ENCODE peak calls at places on chromosomes 11 and 22, in six cellular contexts. U, F, T, G, M and K are unnamed samples.

GRCh38 chr11:44949160-44950035 is 1.3 kb downstream of the TP53I11 start:
- DNase-seq in U (no peak), T (peak), G (no peak), M (peak), F (no peak), K (peak)

GRCh38 chr22:29394931-29395581 is 6.7 kb upstream of the AP1B1 start:
- DNase-seq in T (peak), U (peak), F (peak), M (peak), G (peak), K (peak)

GRCh38 chr11:18853086-18853720 is 61.6 kb upstream of the PTPN5 start:
- DNase-seq in M (no peak), G (no peak), T (peak), F (no peak), U (no peak), K (peak)

GRCh38 chr22:44670220-44670983 is 31.6 kb upstream of the PRR5 start:
- DNase-seq in G (no peak), F (no peak), T (peak), U (no peak), M (no peak), K (no peak)

GRCh38 chr11:27471067-27471587 is 1.5 kb downstream of the LGR4 start:
- DNase-seq in M (no peak), U (no peak), G (no peak), T (peak), F (no peak), K (peak)

GRCh38 chr22:20464096-20464614 is 26.5 kb upstream of the SCARF2 start:
- DNase-seq in M (no peak), U (no peak), G (no peak), T (no peak), F (peak), K (no peak)

GRCh38 chr11:10058356-10058755 is 235.7 kb downstream of the SBF2 start:
- DNase-seq in M (no peak), G (no peak), T (no peak), F (no peak), U (no peak), K (no peak)

GRCh38 chr22:38073150-38074130 is 10.5 kb downstream of the SLC16A8 start:
- DNase-seq in T (peak), U (no peak), F (no peak), M (no peak), G (no peak), K (no peak)

GRCh38 chr11:83663446-83663845 is 377.3 kb upstream of the CCDC90B start:
- DNase-seq in F (no peak), G (no peak), M (no peak), U (no peak), T (no peak), K (peak)

GRCh38 chr22:32380991-32381390 is 23.3 kb downstream of the RFPL3 start:
- DNase-seq in U (no peak), M (no peak), T (no peak), F (no peak), G (no peak), K (peak)

GRCh38 chr11:70543611-70544010 is 145.3 kb downstream of the CTTN start:
- DNase-seq in U (no peak), F (no peak), G (no peak), T (no peak), M (no peak), K (no peak)

GRCh38 chr11:64859542-64860414 is 15.3 kb upstream of the CDC42BPG start:
- DNase-seq in G (no peak), U (no peak), T (no peak), F (peak), M (no peak), K (no peak)

GRCh38 chr11:76629853-76630599 is 40.5 kb downstream of the LRRC32 start:
- DNase-seq in T (no peak), M (no peak), U (peak), G (peak), F (no peak), K (no peak)

GRCh38 chr11:62664405-62665074 is 470 bp downstream of the C11orf98 start:
- DNase-seq in U (no peak), T (peak), F (peak), G (no peak), M (no peak), K (peak)

GRCh38 chr11:94735907-94736306 is 32.2 kb upstream of the AMOTL1 start:
- DNase-seq in F (no peak), T (no peak), G (no peak), M (no peak), U (no peak), K (no peak)

GRCh38 chr22:30876925-30877553 is 91.5 kb downstream of the MORC2 start:
- DNase-seq in G (peak), U (peak), T (no peak), M (no peak), F (no peak), K (peak)

GRCh38 chr11:31340903-31341572 is 28.5 kb downstream of the DCDC1 start:
- DNase-seq in T (peak), F (no peak), U (no peak), G (no peak), M (peak), K (peak)

GRCh38 chr11:67053896-67054850 is 2.5 kb upstream of the RHOD start:
- DNase-seq in F (peak), M (peak), G (peak), U (no peak), T (peak), K (peak)

GRCh38 chr22:47994899-47995573 is 1232.6 kb downstream of the TBC1D22A start:
- DNase-seq in F (no peak), U (no peak), M (no peak), T (no peak), G (no peak), K (no peak)

GRCh38 chr11:29318134-29318845 is 698.5 kb downstream of the KCNA4 start:
- DNase-seq in G (no peak), T (no peak), U (no peak), M (no peak), F (no peak), K (peak)

GRCh38 chr11:67635231-67635521 is 4.4 kb downstream of the TBX10 start:
- DNase-seq in M (no peak), U (peak), G (no peak), F (no peak), T (no peak), K (no peak)

GRCh38 chr11:43948341-43949185 is 6.1 kb downstream of the C11orf96 start:
- DNase-seq in F (no peak), G (no peak), T (no peak), U (peak), M (no peak), K (no peak)

GRCh38 chr11:83971063-83971462 is 684.9 kb upstream of the CCDC90B start:
- DNase-seq in G (no peak), F (no peak), U (no peak), M (no peak), T (peak), K (peak)

GRCh38 chr11:95078526-95078925 is 11.1 kb upstream of the ENDOD1 start:
- DNase-seq in G (no peak), M (no peak), F (no peak), U (no peak), T (no peak), K (no peak)